ENCODE peak calls at places on chromosomes 2 and 18, in six cellular contexts. One of them, this sample, is unnamed. For H3K4me1, the result is how much of the 10 kb centered on the place peaks cover.

GRCh38 chr2:6148887-6149286 is 456.7 kb downstream of the SOX11 start:
- DNase-seq in adrenal gland: no peak
- DNase-seq in kidney: no peak
- DNase-seq in endodermal cell: no peak
- DNase-seq in upper lobe of left lung: no peak
- DNase-seq in left ventricle myocardium inferior: no peak
- DNase-seq in this sample: no peak

GRCh38 chr18:50192903-50193795 is 1.8 kb downstream of the MYO5B start:
- DNase-seq in adrenal gland: no peak
- DNase-seq in kidney: no peak
- DNase-seq in endodermal cell: peak
- DNase-seq in upper lobe of left lung: peak
- DNase-seq in left ventricle myocardium inferior: no peak
- DNase-seq in this sample: no peak

GRCh38 chr18:73577365-73577764 is 570.3 kb downstream of the FBXO15 start:
- DNase-seq in adrenal gland: no peak
- DNase-seq in kidney: no peak
- DNase-seq in endodermal cell: no peak
- DNase-seq in upper lobe of left lung: no peak
- DNase-seq in left ventricle myocardium inferior: no peak
- DNase-seq in this sample: no peak

GRCh38 chr2:233247744-233248143 is 3.7 kb upstream of the ATG16L1 start:
- DNase-seq in adrenal gland: no peak
- DNase-seq in kidney: no peak
- DNase-seq in endodermal cell: no peak
- DNase-seq in upper lobe of left lung: no peak
- DNase-seq in left ventricle myocardium inferior: no peak
- DNase-seq in this sample: peak

GRCh38 chr2:222860740-222861410 is at the start of gene ACSL3:
- DNase-seq in adrenal gland: peak
- DNase-seq in kidney: peak
- DNase-seq in endodermal cell: peak
- DNase-seq in upper lobe of left lung: peak
- DNase-seq in left ventricle myocardium inferior: peak
- DNase-seq in this sample: peak

GRCh38 chr18:73880387-73880786 is 267.2 kb downstream of the FBXO15 start:
- DNase-seq in adrenal gland: no peak
- DNase-seq in kidney: no peak
- DNase-seq in endodermal cell: no peak
- DNase-seq in upper lobe of left lung: no peak
- DNase-seq in left ventricle myocardium inferior: no peak
- DNase-seq in this sample: no peak

GRCh38 chr18:48374423-48375149 is 34.6 kb downstream of the ZBTB7C start:
- DNase-seq in adrenal gland: peak
- DNase-seq in kidney: no peak
- DNase-seq in endodermal cell: no peak
- DNase-seq in upper lobe of left lung: peak
- DNase-seq in left ventricle myocardium inferior: no peak
- DNase-seq in this sample: no peak

GRCh38 chr2:150585221-150585971 is 97.9 kb upstream of the RND3 start:
- DNase-seq in adrenal gland: no peak
- DNase-seq in kidney: no peak
- DNase-seq in endodermal cell: no peak
- DNase-seq in upper lobe of left lung: no peak
- DNase-seq in left ventricle myocardium inferior: no peak
- DNase-seq in this sample: no peak

GRCh38 chr2:200966770-200967169 is 3.3 kb upstream of the ORC2 start:
- DNase-seq in adrenal gland: no peak
- DNase-seq in kidney: no peak
- DNase-seq in endodermal cell: no peak
- DNase-seq in upper lobe of left lung: no peak
- DNase-seq in left ventricle myocardium inferior: no peak
- DNase-seq in this sample: no peak

GRCh38 chr2:62354771-62355550 is 151.0 kb downstream of the TMEM17 start:
- DNase-seq in adrenal gland: no peak
- DNase-seq in kidney: no peak
- DNase-seq in endodermal cell: peak
- DNase-seq in upper lobe of left lung: no peak
- DNase-seq in left ventricle myocardium inferior: no peak
- DNase-seq in this sample: no peak

GRCh38 chr18:3261035-3261392 is 919 bp upstream of the MYL12B start:
- DNase-seq in adrenal gland: no peak
- DNase-seq in kidney: no peak
- DNase-seq in endodermal cell: no peak
- DNase-seq in upper lobe of left lung: no peak
- DNase-seq in left ventricle myocardium inferior: no peak
- DNase-seq in this sample: no peak

GRCh38 chr18:3254725-3255124 is 7.1 kb downstream of the MYL12A start:
- DNase-seq in adrenal gland: no peak
- DNase-seq in kidney: no peak
- DNase-seq in endodermal cell: no peak
- DNase-seq in upper lobe of left lung: no peak
- DNase-seq in left ventricle myocardium inferior: no peak
- DNase-seq in this sample: no peak

GRCh38 chr18:3255611-3256165 is 6.2 kb upstream of the MYL12B start:
- DNase-seq in adrenal gland: no peak
- DNase-seq in kidney: no peak
- DNase-seq in endodermal cell: no peak
- DNase-seq in upper lobe of left lung: no peak
- DNase-seq in left ventricle myocardium inferior: no peak
- DNase-seq in this sample: no peak

GRCh38 chr18:3256693-3257626 is 5.0 kb upstream of the MYL12B start:
- DNase-seq in adrenal gland: no peak
- DNase-seq in kidney: no peak
- DNase-seq in endodermal cell: no peak
- DNase-seq in upper lobe of left lung: no peak
- DNase-seq in left ventricle myocardium inferior: no peak
- DNase-seq in this sample: no peak

GRCh38 chr18:3257627-3258120 is 4.3 kb upstream of the MYL12B start:
- DNase-seq in adrenal gland: no peak
- DNase-seq in kidney: no peak
- DNase-seq in endodermal cell: no peak
- DNase-seq in upper lobe of left lung: no peak
- DNase-seq in left ventricle myocardium inferior: no peak
- DNase-seq in this sample: no peak
- H3K4me1 ChIP-seq in adrenal gland: under half
- H3K4me1 ChIP-seq in kidney: under half
- H3K4me1 ChIP-seq in endodermal cell: under half
- H3K4me1 ChIP-seq in upper lobe of left lung: half or more
- H3K4me1 ChIP-seq in left ventricle myocardium inferior: half or more
- H3K4me1 ChIP-seq in this sample: under half

DNA sequence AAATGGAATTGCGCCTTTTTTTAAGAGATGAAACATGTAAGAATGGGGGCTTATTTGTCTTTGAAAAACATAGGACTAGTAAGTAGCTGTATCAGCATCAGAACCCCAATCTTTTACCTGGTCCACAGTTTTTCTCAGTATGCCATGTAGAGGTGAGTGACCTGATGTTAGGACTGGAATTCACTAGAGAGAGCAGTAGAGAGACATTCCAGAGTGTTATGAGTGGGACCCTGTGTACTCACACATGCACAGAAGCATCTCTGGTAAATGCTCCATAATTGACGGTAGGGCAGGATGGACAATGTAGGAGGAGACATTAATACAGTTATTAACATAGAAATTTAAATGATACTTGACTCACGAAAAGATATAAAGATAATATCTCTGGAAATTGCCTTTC is 1.4 kb upstream of the GALNT13 start:
- DNase-seq in adrenal gland: no peak
- DNase-seq in kidney: no peak
- DNase-seq in endodermal cell: no peak
- DNase-seq in upper lobe of left lung: no peak
- DNase-seq in left ventricle myocardium inferior: no peak
- DNase-seq in this sample: no peak
- TF ChIP-seq CTCF in adrenal gland: no peak
- TF ChIP-seq CTCF in kidney: no peak
- TF ChIP-seq CTCF in endodermal cell: peak
- TF ChIP-seq CTCF in upper lobe of left lung: no peak
- TF ChIP-seq CTCF in left ventricle myocardium inferior: no peak
- TF ChIP-seq CTCF in this sample: peak

GRCh38 chr18:36382151-36382550 is 84.6 kb downstream of the FHOD3 start:
- DNase-seq in adrenal gland: no peak
- DNase-seq in kidney: no peak
- DNase-seq in endodermal cell: no peak
- DNase-seq in upper lobe of left lung: no peak
- DNase-seq in left ventricle myocardium inferior: no peak
- DNase-seq in this sample: no peak
- H3K4me1 ChIP-seq in adrenal gland: under half
- H3K4me1 ChIP-seq in kidney: under half
- H3K4me1 ChIP-seq in endodermal cell: under half
- H3K4me1 ChIP-seq in upper lobe of left lung: under half
- H3K4me1 ChIP-seq in left ventricle myocardium inferior: half or more
- H3K4me1 ChIP-seq in this sample: under half

DNA sequence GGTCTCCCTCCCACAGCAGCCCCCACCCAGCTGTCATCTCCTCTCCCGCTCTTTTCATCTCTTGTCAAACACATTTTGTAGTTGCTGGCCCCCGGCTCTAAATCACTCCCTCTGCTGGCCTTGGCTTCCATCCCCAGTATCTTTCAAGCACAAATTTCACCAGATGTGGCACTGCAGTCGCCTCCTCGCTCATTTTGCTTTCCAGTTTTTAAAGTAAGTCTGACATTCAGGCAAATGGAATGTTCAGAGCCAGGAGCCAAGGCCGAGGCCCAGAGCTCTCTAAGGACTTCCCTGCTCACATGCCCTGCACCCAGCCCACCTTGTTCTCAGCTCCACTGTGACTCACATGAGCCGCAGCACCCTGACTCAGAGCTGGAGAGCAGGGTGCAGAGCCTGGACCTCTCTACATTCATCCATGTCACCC is 158.4 kb downstream of the GALNT14 start:
- DNase-seq in adrenal gland: peak
- DNase-seq in kidney: peak
- DNase-seq in endodermal cell: peak
- DNase-seq in upper lobe of left lung: no peak
- DNase-seq in left ventricle myocardium inferior: peak
- DNase-seq in this sample: peak
- TF ChIP-seq CTCF in adrenal gland: no peak
- TF ChIP-seq CTCF in kidney: peak
- TF ChIP-seq CTCF in endodermal cell: peak
- TF ChIP-seq CTCF in upper lobe of left lung: no peak
- TF ChIP-seq CTCF in left ventricle myocardium inferior: peak
- TF ChIP-seq CTCF in this sample: peak

DNA sequence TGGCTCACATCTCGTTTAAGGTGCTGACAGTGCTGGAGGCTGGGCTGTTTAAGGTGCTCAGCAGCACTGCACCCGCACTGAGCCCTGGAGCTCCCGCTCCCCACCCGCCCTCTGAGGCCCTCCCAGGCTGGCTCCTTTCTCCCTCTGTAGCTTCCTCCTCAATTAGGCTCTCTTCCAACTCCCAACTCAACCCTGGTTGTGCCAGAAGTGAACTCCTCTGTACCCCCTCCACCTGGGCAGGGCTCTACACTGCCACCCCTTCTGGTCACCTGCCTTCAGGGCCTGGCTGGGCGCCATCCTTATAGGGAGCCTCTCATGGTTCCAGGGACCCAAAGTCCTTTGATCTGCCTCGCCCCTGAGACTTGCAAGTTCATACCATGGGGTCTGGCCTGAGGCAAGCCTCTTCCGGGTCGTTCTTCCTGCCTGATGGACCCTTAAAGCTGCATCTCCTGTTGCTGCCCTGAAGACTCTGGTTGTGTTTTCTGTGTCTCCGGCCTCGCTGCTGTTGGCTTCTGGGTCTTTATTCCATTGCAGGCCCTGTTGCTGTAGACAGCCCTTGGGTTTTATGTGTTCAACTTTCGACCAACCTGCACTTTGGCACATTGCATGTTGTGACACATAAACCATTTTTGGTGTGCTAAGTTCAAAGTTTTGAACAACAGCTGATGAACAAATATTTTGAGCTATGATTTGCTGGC is 199.6 kb downstream of the LDLRAD4 start:
- DNase-seq in adrenal gland: no peak
- DNase-seq in kidney: no peak
- DNase-seq in endodermal cell: no peak
- DNase-seq in upper lobe of left lung: no peak
- DNase-seq in left ventricle myocardium inferior: no peak
- DNase-seq in this sample: no peak
- H3K4me1 ChIP-seq in adrenal gland: under half
- H3K4me1 ChIP-seq in kidney: under half
- H3K4me1 ChIP-seq in endodermal cell: under half
- H3K4me1 ChIP-seq in upper lobe of left lung: under half
- H3K4me1 ChIP-seq in left ventricle myocardium inferior: half or more
- H3K4me1 ChIP-seq in this sample: under half